ENCODE peak calls at places on chromosomes 5 and 9, in four cellular contexts. W, I, V and K are unnamed samples.

GRCh38 chr5:12934722-12935121 is 1009.8 kb downstream of the DNAH5 start:
- DNase-seq in W (no peak), I (no peak), V (no peak), K (no peak)

GRCh38 chr5:56816546-56817081 is 1.3 kb downstream of the MAP3K1 start:
- DNase-seq in W (peak), I (peak), V (peak), K (peak)

GRCh38 chr9:129281506-129282145 is 103.6 kb upstream of the IER5L start:
- DNase-seq in W (peak), I (no peak), V (no peak), K (no peak)

GRCh38 chr5:1873242-1873959 is 9.3 kb downstream of the IRX4 start:
- DNase-seq in W (no peak), I (no peak), V (no peak), K (no peak)

GRCh38 chr5:68529581-68529980 is 314.0 kb downstream of the PIK3R1 start:
- DNase-seq in W (no peak), I (no peak), V (no peak), K (no peak)

GRCh38 chr5:123000731-123001130 is 35.8 kb downstream of the PPIC start:
- DNase-seq in W (no peak), I (no peak), V (no peak), K (no peak)

GRCh38 chr5:43396762-43397304 is 15.4 kb downstream of the CCL28 start:
- DNase-seq in W (peak), I (peak), V (peak), K (peak)

GRCh38 chr5:40781843-40782409 is 16.2 kb downstream of the PRKAA1 start:
- DNase-seq in W (no peak), I (peak), V (peak), K (no peak)

GRCh38 chr9:14127656-14128055 is 186.3 kb downstream of the NFIB start:
- DNase-seq in W (no peak), I (no peak), V (no peak), K (no peak)

GRCh38 chr9:73202992-73203391 is 51.3 kb downstream of the ANXA1 start:
- DNase-seq in W (no peak), I (no peak), V (no peak), K (no peak)

GRCh38 chr9:77647659-77648457 is at the start of gene GNA14:
- DNase-seq in W (peak), I (peak), V (peak), K (no peak)

GRCh38 chr5:3006526-3006925 is 255.0 kb upstream of the IRX2 start:
- DNase-seq in W (no peak), I (no peak), V (no peak), K (no peak)

GRCh38 chr9:995776-996175 is 19.3 kb downstream of the DMRT3 start:
- DNase-seq in W (no peak), I (peak), V (no peak), K (no peak)

GRCh38 chr5:157509587-157509986 is 49.6 kb downstream of the NIPAL4 start:
- DNase-seq in W (no peak), I (no peak), V (no peak), K (no peak)

GRCh38 chr5:163321511-163321910 is 115.9 kb upstream of the CCNG1 start:
- DNase-seq in W (no peak), I (no peak), V (no peak), K (no peak)